ENCODE peak calls at places on chromosomes 12 and 14, in ten cellular contexts. I, W, B, X, S, E, Z, U, P and K are unnamed samples.

GRCh38 chr14:89369656-89370055 is 47.4 kb downstream of the FOXN3 start:
- DNase-seq in S (no peak), P (no peak), W (no peak), U (no peak), B (no peak), X (no peak), E (no peak), I (no peak), Z (no peak), K (no peak)

GRCh38 chr12:124745891-124746570 is 117.6 kb downstream of the SCARB1 start:
- DNase-seq in W (peak), X (peak), E (peak), I (peak), S (peak), U (peak), Z (no peak), B (peak), P (peak), K (peak)

GRCh38 chr12:109589691-109590245 is 16.2 kb downstream of the MVK start:
- DNase-seq in W (no peak), X (no peak), S (no peak), E (no peak), P (no peak), U (no peak), Z (no peak), I (no peak), B (no peak), K (no peak)

GRCh38 chr12:14256139-14256538 is 109.3 kb upstream of the ATF7IP start:
- DNase-seq in P (peak), S (no peak), B (peak), W (no peak), U (no peak), I (peak), Z (peak), X (no peak), E (peak), K (no peak)

GRCh38 chr12:28308891-28309290 is 118.6 kb downstream of the CCDC91 start:
- DNase-seq in U (no peak), B (peak), S (no peak), I (peak), P (no peak), Z (no peak), E (no peak), X (no peak), W (no peak), K (no peak)

GRCh38 chr14:21090940-21091663 is 7.4 kb downstream of the ZNF219 start:
- DNase-seq in W (no peak), X (peak), E (no peak), P (no peak), U (no peak), B (no peak), I (no peak), Z (no peak), S (no peak), K (no peak)

GRCh38 chr12:117850048-117850447 is 118.7 kb downstream of the KSR2 start:
- DNase-seq in U (no peak), B (peak), W (no peak), E (peak), S (no peak), X (peak), P (peak), Z (no peak), I (peak), K (peak)

GRCh38 chr14:80364274-80364673 is 153.0 kb upstream of the DIO2 start:
- DNase-seq in B (peak), U (peak), E (peak), S (no peak), W (no peak), Z (no peak), X (peak), I (peak), P (peak), K (peak)

GRCh38 chr12:90943248-90943647 is 11.7 kb downstream of the CCER1 start:
- DNase-seq in U (no peak), E (no peak), X (no peak), P (no peak), I (no peak), Z (no peak), B (no peak), W (no peak), S (no peak), K (no peak)

GRCh38 chr14:36750244-36750643 is 88.6 kb downstream of the PAX9 start:
- DNase-seq in I (no peak), E (no peak), Z (no peak), P (no peak), U (no peak), B (no peak), X (no peak), W (no peak), S (no peak), K (no peak)